ENCODE peak calls at places on chromosomes 11 and 22, in seven cellular contexts. T, D, L, F, K, X and N are unnamed samples.

GRCh38 chr11:118304227-118304808 is at the start of gene CD3E:
- DNase-seq in L (no peak), X (no peak), K (no peak), T (no peak), F (no peak), D (no peak), N (no peak)

GRCh38 chr11:73983764-73984543 is 1.3 kb upstream of the UCP2 start:
- DNase-seq in D (peak; percentile 30), T (no peak), L (no peak), F (no peak), X (peak; percentile 78), K (no peak), N (peak; percentile 79)

GRCh38 chr22:38862375-38863329 is 9.4 kb downstream of the CBX6 start:
- DNase-seq in K (no peak), D (peak; percentile 78), X (no peak), L (no peak), F (peak; percentile 3), T (no peak), N (no peak)

GRCh38 chr11:117837070-117837776 is 12.7 kb upstream of the FXYD2 start:
- DNase-seq in F (no peak), X (no peak), K (no peak), D (peak; percentile 29), T (no peak), L (no peak), N (no peak)

GRCh38 chr11:118928870-118929495 is 3.3 kb upstream of the BCL9L start:
- DNase-seq in L (no peak), K (no peak), F (peak; percentile 65), T (peak; percentile 72), D (peak; percentile 68), X (peak; percentile 37), N (no peak)

GRCh38 chr22:21582801-21583740 is 15.6 kb downstream of the UBE2L3 start:
- DNase-seq in T (no peak), F (no peak), L (no peak), X (no peak), K (no peak), D (no peak), N (no peak)

GRCh38 chr22:48602805-48603518 is 1224.7 kb downstream of the BRD1 start:
- DNase-seq in T (no peak), K (no peak), D (no peak), L (no peak), X (no peak), F (no peak), N (no peak)

GRCh38 chr11:11600288-11600687 is 21.5 kb downstream of the GALNT18 start:
- DNase-seq in F (no peak), X (no peak), K (no peak), T (no peak), L (no peak), D (no peak), N (no peak)

GRCh38 chr22:46443850-46444389 is 93.5 kb downstream of the CELSR1 start:
- DNase-seq in F (peak; percentile 68), L (no peak), X (no peak), T (no peak), K (no peak), D (no peak), N (peak; percentile 74)

GRCh38 chr22:31646186-31647019 is 15.6 kb downstream of the PISD start:
- DNase-seq in X (no peak), D (no peak), K (no peak), L (peak; percentile 97), T (no peak), F (no peak), N (no peak)

GRCh38 chr11:109605006-109605405 is 183.0 kb downstream of the C11orf87 start:
- DNase-seq in F (no peak), T (no peak), D (no peak), L (no peak), K (no peak), X (no peak), N (no peak)

GRCh38 chr22:44686873-44687600 is 15.0 kb upstream of the PRR5 start:
- DNase-seq in X (no peak), L (no peak), K (no peak), F (no peak), T (no peak), D (no peak), N (no peak)

GRCh38 chr11:75182652-75183051 is 31.7 kb downstream of the SLCO2B1 start:
- DNase-seq in K (no peak), D (no peak), X (no peak), F (no peak), T (no peak), L (no peak), N (no peak)

GRCh38 chr11:11446967-11447366 is 93.9 kb upstream of the CSNK2A3 start:
- DNase-seq in D (no peak), T (no peak), X (no peak), K (no peak), L (no peak), F (no peak), N (no peak)